ENCODE peak calls at places on chromosomes 2 and 18, in five cellular contexts. H is kidney epithelial cell, L is fibroblast of lung, W is tibial nerve, G is thoracic aorta. I is an unnamed sample.

GRCh38 chr2:111049792-111050640 is 70.7 kb upstream of the BCL2L11 start:
- DNase-seq in H (peak; percentile 80), L (no peak), W (no peak), G (no peak), I (no peak)

GRCh38 chr18:32550958-32551357 is 80.3 kb upstream of the GAREM1 start:
- DNase-seq in H (no peak), L (no peak), W (no peak), G (no peak), I (peak; percentile 48)

GRCh38 chr2:144084114-144084661 is 435.7 kb downstream of the ZEB2 start:
- DNase-seq in H (peak; percentile 81), L (peak; percentile 68), W (no peak), G (no peak), I (no peak)

GRCh38 chr2:207676827-207677354 is 34.5 kb upstream of the CCNYL1 start:
- DNase-seq in H (peak; percentile 70), L (peak; percentile 74), W (no peak), G (no peak), I (no peak)

GRCh38 chr2:152409691-152410597 is 75.0 kb downstream of the FMNL2 start:
- DNase-seq in H (no peak), L (no peak), W (no peak), G (no peak), I (no peak)

GRCh38 chr18:48576454-48576766 is 37.6 kb downstream of the CTIF start:
- DNase-seq in H (no peak), L (no peak), W (no peak), G (no peak), I (no peak)

GRCh38 chr18:41499345-41499744 is 455.7 kb upstream of the PIK3C3 start:
- DNase-seq in H (no peak), L (no peak), W (no peak), G (no peak), I (no peak)

GRCh38 chr18:78619854-78620253 is 359.8 kb upstream of the SALL3 start:
- DNase-seq in H (no peak), L (no peak), W (no peak), G (no peak), I (no peak)

GRCh38 chr2:65465124-65465523 is 32.7 kb upstream of the SPRED2 start:
- DNase-seq in H (no peak), L (no peak), W (no peak), G (no peak), I (no peak)

GRCh38 chr2:64770781-64771334 is 117.1 kb upstream of the SERTAD2 start:
- DNase-seq in H (no peak), L (peak; percentile 94), W (no peak), G (no peak), I (no peak)

GRCh38 chr2:134379293-134379692 is 125.4 kb downstream of the MGAT5 start:
- DNase-seq in H (no peak), L (peak; percentile 49), W (no peak), G (no peak), I (no peak)

GRCh38 chr2:27920148-27920885 is 29.8 kb downstream of the BABAM2 start:
- DNase-seq in H (peak; percentile 48), L (peak; percentile 57), W (no peak), G (no peak), I (no peak)

GRCh38 chr2:24836206-24836605 is 43.0 kb downstream of the CENPO start:
- DNase-seq in H (no peak), L (no peak), W (no peak), G (no peak), I (no peak)

GRCh38 chr2:62151306-62151638 is 44.6 kb upstream of the B3GNT2 start:
- DNase-seq in H (no peak), L (no peak), W (no peak), G (no peak), I (no peak)

GRCh38 chr2:136008205-136008865 is 22.9 kb upstream of the DARS1 start:
- DNase-seq in H (no peak), L (no peak), W (no peak), G (no peak), I (no peak)

GRCh38 chr2:45577426-45577825 is 33.6 kb downstream of the SRBD1 start:
- DNase-seq in H (no peak), L (no peak), W (no peak), G (no peak), I (no peak)

GRCh38 chr2:30229596-30229995 is 1.7 kb upstream of the LBH start:
- DNase-seq in H (no peak), L (no peak), W (no peak), G (no peak), I (no peak)

GRCh38 chr2:14634885-14635871 is 2.7 kb downstream of the LRATD1 start:
- DNase-seq in H (no peak), L (peak; percentile 72), W (peak; percentile 51), G (peak; percentile 17), I (peak; percentile 32)

GRCh38 chr2:207558106-207558505 is 28.3 kb downstream of the CREB1 start:
- DNase-seq in H (no peak), L (peak; percentile 93), W (no peak), G (no peak), I (no peak)

GRCh38 chr2:234841321-234842015 is 110.3 kb upstream of the SH3BP4 start:
- DNase-seq in H (no peak), L (no peak), W (no peak), G (no peak), I (no peak)

GRCh38 chr18:48719988-48720654 is 181.3 kb downstream of the CTIF start:
- DNase-seq in H (no peak), L (no peak), W (no peak), G (no peak), I (no peak)

GRCh38 chr2:72548081-72548764 is 277.6 kb downstream of the EXOC6B start:
- DNase-seq in H (no peak), L (no peak), W (no peak), G (no peak), I (no peak)

GRCh38 chr2:170165129-170165528 is 12.8 kb upstream of the MYO3B start:
- DNase-seq in H (no peak), L (no peak), W (no peak), G (no peak), I (no peak)

GRCh38 chr2:52220393-52220792 is 1188.5 kb upstream of the NRXN1 start:
- DNase-seq in H (no peak), L (no peak), W (no peak), G (no peak), I (no peak)

GRCh38 chr2:141316606-141317005 is 814.2 kb downstream of the LRP1B start:
- DNase-seq in H (no peak), L (no peak), W (no peak), G (no peak), I (peak; percentile 22)

GRCh38 chr2:141316103-141316502 is 814.7 kb downstream of the LRP1B start:
- DNase-seq in H (no peak), L (no peak), W (no peak), G (no peak), I (no peak)

GRCh38 chr2:141313972-141314371 is 816.8 kb downstream of the LRP1B start:
- DNase-seq in H (no peak), L (no peak), W (no peak), G (no peak), I (no peak)

GRCh38 chr2:141306368-141306767 is 824.4 kb downstream of the LRP1B start:
- DNase-seq in H (no peak), L (no peak), W (no peak), G (no peak), I (no peak)

GRCh38 chr2:141311430-141311829 is 819.4 kb downstream of the LRP1B start:
- DNase-seq in H (no peak), L (no peak), W (no peak), G (no peak), I (no peak)
- H3K4me3 ChIP-seq in H (no peak overlapping the region), L (no peak overlapping the region), W (no peak overlapping the region), G (no peak overlapping the region), I (no peak overlapping the region)

DNA sequence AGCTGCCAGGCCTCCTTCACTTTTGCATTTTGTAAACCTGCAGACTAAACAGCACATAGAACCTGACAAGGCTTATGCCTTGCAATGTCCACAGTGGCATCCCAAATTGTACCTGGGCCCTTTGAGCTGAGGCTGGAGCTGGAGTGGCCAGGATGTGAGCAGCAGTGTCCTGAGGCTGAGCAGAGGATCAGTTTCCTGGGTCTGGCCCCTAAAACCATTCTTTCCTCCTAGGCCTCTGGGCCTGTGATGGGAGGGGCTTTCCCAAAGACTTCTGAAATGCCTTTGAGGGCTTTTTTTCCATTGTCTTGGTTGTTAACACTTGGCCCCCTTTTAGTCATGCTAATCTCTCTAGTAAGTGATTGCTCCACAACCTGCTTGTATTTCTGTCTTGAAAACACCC is 32.8 kb downstream of the FSIP2 start:
- DNase-seq in H (no peak), L (no peak), W (no peak), G (no peak), I (no peak)
- H3K4me3 ChIP-seq in H (no peak overlapping the region), L (no peak overlapping the region), W (no peak overlapping the region), G (no peak overlapping the region), I (no peak overlapping the region)

GRCh38 chr2:204683384-204683783 is 138.1 kb downstream of the PARD3B start:
- DNase-seq in H (no peak), L (no peak), W (no peak), G (no peak), I (no peak)
- H3K4me3 ChIP-seq in H (no peak overlapping the region), L (no peak overlapping the region), W (no peak overlapping the region), G (no peak overlapping the region), I (no peak overlapping the region)

GRCh38 chr2:103788875-103789715 is 1027.3 kb downstream of the TMEM182 start:
- DNase-seq in H (peak; percentile 69), L (no peak), W (no peak), G (no peak), I (peak; percentile 6)
- H3K4me3 ChIP-seq in H (no peak overlapping the region), L (no peak overlapping the region), W (no peak overlapping the region), G (no peak overlapping the region), I (no peak overlapping the region)

DNA sequence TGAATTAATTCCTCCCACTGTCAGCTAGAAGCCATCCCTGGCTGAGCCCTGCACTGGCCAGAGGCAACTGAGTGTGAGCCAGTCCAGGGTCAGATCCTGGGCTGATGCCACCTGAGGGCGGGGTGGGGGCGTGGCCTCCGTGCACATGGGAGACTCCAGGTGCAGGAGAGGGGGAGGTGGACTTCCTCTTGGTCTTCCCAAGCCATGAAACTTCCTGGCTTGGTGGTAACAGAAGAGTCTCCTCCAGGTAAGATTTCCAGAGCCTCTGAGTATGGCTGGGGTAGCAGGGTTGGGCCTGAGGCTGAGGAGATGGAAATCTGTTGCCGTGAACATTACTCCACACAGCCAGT is 462 bp upstream of the RAB17 start:
- DNase-seq in H (no peak), L (no peak), W (no peak), G (no peak), I (no peak)
- H3K4me3 ChIP-seq in H (no peak overlapping the region), L (no peak overlapping the region), W (no peak overlapping the region), G (no peak overlapping the region), I (no peak overlapping the region)

GRCh38 chr2:77831878-77832277 is 309.7 kb upstream of the LRRTM4 start:
- DNase-seq in H (no peak), L (no peak), W (no peak), G (no peak), I (no peak)
- H3K4me3 ChIP-seq in H (no peak overlapping the region), L (no peak overlapping the region), W (no peak overlapping the region), G (no peak overlapping the region), I (no peak overlapping the region)

I was measured in HAP-1.